ENCODE peak calls at places on chromosome 17, in nine cellular contexts. Q is CD8-positive, alpha-beta T cell; K is body of pancreas; Z is dorsolateral prefrontal cortex; R is left ventricle myocardium inferior; P is K562; E is vagina; O is GM12865; N is astrocyte. X is an unnamed sample.
A peak's percentile ranks its signal among the peaks of the same experiment; 100 is the strongest.

GRCh38 chr17:28112199-28112995 is 69.9 kb downstream of the NLK start:
- DNase-seq in Q (no peak), K (no peak), Z (no peak), R (no peak), P (no peak), E (no peak), O (no peak), N (peak; percentile 7), X (peak; percentile 53)

GRCh38 chr17:43667506-43668438 is 6.0 kb upstream of the MEOX1 start:
- DNase-seq in Q (no peak), K (no peak), Z (no peak), R (no peak), P (no peak), E (no peak), O (no peak), N (peak; percentile 53), X (peak; percentile 39)

GRCh38 chr17:4548721-4549531 is 6.3 kb downstream of the MYBBP1A start:
- DNase-seq in Q (no peak), K (peak; percentile 5), Z (no peak), R (no peak), P (no peak), E (no peak), O (no peak), N (no peak), X (no peak)

GRCh38 chr17:71423871-71424546 is 696.8 kb upstream of the SOX9 start:
- DNase-seq in Q (no peak), K (no peak), Z (no peak), R (no peak), P (no peak), E (no peak), O (peak; percentile 56), N (peak; percentile 84), X (no peak)

GRCh38 chr17:20008242-20009051 is 712 bp upstream of the SPECC1 start:
- DNase-seq in Q (no peak), K (peak; percentile 28), Z (no peak), R (peak; percentile 20), P (peak; percentile 59), E (no peak), O (peak; percentile 11), N (no peak), X (peak; percentile 3)

GRCh38 chr17:4163951-4164350 is 21.0 kb downstream of the CYB5D2 start:
- DNase-seq in Q (no peak), K (no peak), Z (no peak), R (no peak), P (peak; percentile 19), E (no peak), O (no peak), N (no peak), X (peak; percentile 59)

GRCh38 chr17:60231234-60231633 is 81.5 kb downstream of the CA4 start:
- DNase-seq in Q (no peak), K (no peak), Z (no peak), R (no peak), P (peak; percentile 22), E (no peak), O (peak; percentile 12), N (no peak), X (peak; percentile 60)

GRCh38 chr17:6573982-6574688 is 17.8 kb upstream of the PITPNM3 start:
- DNase-seq in Q (no peak), K (no peak), Z (no peak), R (no peak), P (no peak), E (no peak), O (no peak), N (no peak), X (no peak)

GRCh38 chr17:36812762-36813161 is 124.5 kb upstream of the LHX1 start:
- DNase-seq in Q (no peak), K (no peak), Z (no peak), R (no peak), P (no peak), E (no peak), O (no peak), N (no peak), X (no peak)

GRCh38 chr17:70905796-70906195 is 736.5 kb downstream of the KCNJ2 start:
- DNase-seq in Q (no peak), K (peak; percentile 37), Z (no peak), R (peak; percentile 46), P (no peak), E (no peak), O (no peak), N (peak; percentile 100), X (peak; percentile 100)

GRCh38 chr17:21689604-21690003 is 2.7 kb upstream of the KCNJ18 start:
- DNase-seq in Q (no peak), K (no peak), Z (no peak), R (no peak), P (no peak), E (no peak), O (no peak), N (peak; percentile 75), X (peak; percentile 87)

GRCh38 chr17:8696456-8696855 is 48.2 kb downstream of the CCDC42 start:
- DNase-seq in Q (no peak), K (no peak), Z (no peak), R (no peak), P (no peak), E (no peak), O (no peak), N (peak; percentile 55), X (no peak)

GRCh38 chr17:6596511-6596910 is 40.2 kb upstream of the PITPNM3 start:
- DNase-seq in Q (no peak), K (no peak), Z (no peak), R (no peak), P (no peak), E (no peak), O (no peak), N (no peak), X (no peak)

GRCh38 chr17:3197219-3197618 is at the start of gene OR1A2:
- DNase-seq in Q (no peak), K (no peak), Z (no peak), R (no peak), P (no peak), E (no peak), O (no peak), N (no peak), X (no peak)

GRCh38 chr17:28204751-28205150 is 114.2 kb upstream of the TMEM97 start:
- DNase-seq in Q (no peak), K (no peak), Z (no peak), R (no peak), P (no peak), E (no peak), O (no peak), N (peak; percentile 71), X (peak; percentile 17)

GRCh38 chr17:57419940-57420522 is 163.7 kb downstream of the MSI2 start:
- DNase-seq in Q (no peak), K (no peak), Z (no peak), R (no peak), P (no peak), E (no peak), O (no peak), N (no peak), X (no peak)

GRCh38 chr17:29412780-29413565 is 22.8 kb downstream of the TAOK1 start:
- DNase-seq in Q (no peak), K (no peak), Z (no peak), R (no peak), P (no peak), E (no peak), O (no peak), N (peak; percentile 90), X (peak; percentile 54)

GRCh38 chr17:73689596-73690275 is 45.5 kb upstream of the SDK2 start:
- DNase-seq in Q (no peak), K (no peak), Z (no peak), R (no peak), P (no peak), E (peak; percentile 72), O (no peak), N (no peak), X (no peak)

GRCh38 chr17:14332331-14332730 is 31.4 kb downstream of the HS3ST3B1 start:
- DNase-seq in Q (no peak), K (no peak), Z (no peak), R (no peak), P (no peak), E (no peak), O (no peak), N (no peak), X (no peak)

GRCh38 chr17:67713169-67713568 is 4.6 kb upstream of the NOL11 start:
- DNase-seq in Q (no peak), K (no peak), Z (no peak), R (no peak), P (no peak), E (no peak), O (no peak), N (no peak), X (no peak)

DNA sequence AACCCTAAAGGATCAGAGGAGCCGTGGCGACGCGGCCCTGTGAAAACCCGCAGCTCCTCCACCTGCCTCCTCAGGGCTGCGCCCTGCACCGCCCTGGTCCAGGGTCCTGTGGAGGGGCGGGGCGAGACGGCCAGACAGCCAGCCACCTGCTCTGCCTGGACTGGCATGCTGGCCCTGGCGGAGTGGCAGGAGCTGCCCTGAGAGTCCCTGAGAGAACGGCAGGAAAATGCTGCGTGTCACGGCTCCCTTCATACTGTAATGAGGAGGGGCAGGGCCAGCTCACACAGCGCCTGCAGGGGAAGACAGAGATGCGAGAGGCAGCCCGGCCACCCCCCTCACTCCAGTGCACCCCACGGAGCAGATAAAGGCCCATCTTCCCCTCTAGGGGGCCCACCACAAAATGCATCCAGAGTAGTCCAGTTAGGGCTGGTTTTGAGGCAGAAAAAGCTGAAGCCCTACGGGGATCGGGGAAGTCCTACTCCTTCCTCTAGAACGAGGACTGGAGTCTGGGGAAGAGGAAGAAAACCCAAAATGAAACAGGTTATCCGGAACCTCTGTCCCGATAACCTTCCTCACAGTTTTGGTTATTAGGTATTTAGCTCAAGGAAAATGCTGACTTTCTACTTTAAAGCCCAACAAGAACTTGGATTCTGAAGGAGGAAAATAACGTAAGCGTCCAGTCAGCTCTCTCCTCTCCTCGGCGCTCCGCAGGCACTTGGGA is 97.6 kb upstream of the DNAH17 start:
- DNase-seq in Q (no peak), K (peak; percentile 65), Z (no peak), R (no peak), P (no peak), E (no peak), O (no peak), N (no peak), X (no peak)
- TF ChIP-seq CTCF in Q (no peak), K (no peak), Z (no peak), R (no peak), P (peak; percentile 20), E (no peak), O (no peak), N (no peak), X (no peak)

GRCh38 chr17:44970136-44970737 is 2.1 kb upstream of the C1QL1 start:
- DNase-seq in Q (no peak), K (peak; percentile 22), Z (no peak), R (peak; percentile 38), P (no peak), E (no peak), O (no peak), N (peak; percentile 20), X (no peak)
- H3K4me3 ChIP-seq in Q (peak overlapping the region; percentile 47), K (no peak overlapping the region), Z (peak overlapping the region; percentile 53), R (peak overlapping the region; percentile 69), P (peak overlapping the region; percentile 15), E (peak overlapping the region; percentile 58), O (peak overlapping the region; percentile 17), N (peak overlapping the region; percentile 50), X (peak overlapping the region; percentile 40)

GRCh38 chr17:37816951-37817350 is 72.1 kb upstream of the HNF1B start:
- DNase-seq in Q (no peak), K (no peak), Z (no peak), R (no peak), P (no peak), E (no peak), O (no peak), N (no peak), X (no peak)
- TF ChIP-seq CTCF in Q (no peak), K (no peak), Z (no peak), R (no peak), P (peak; percentile 27), E (no peak), O (no peak), N (no peak), X (no peak)

GRCh38 chr17:75844530-75845057 is 390 bp upstream of the UNC13D start:
- DNase-seq in Q (no peak), K (peak; percentile 91), Z (no peak), R (no peak), P (peak; percentile 81), E (no peak), O (peak; percentile 39), N (no peak), X (no peak)
- H3K4me3 ChIP-seq in Q (peak overlapping the region; percentile 93), K (no peak overlapping the region), Z (no peak overlapping the region), R (peak overlapping the region; percentile 39), P (peak overlapping the region; percentile 69), E (peak overlapping the region; percentile 3), O (peak overlapping the region; percentile 87), N (no peak overlapping the region), X (no peak overlapping the region)